ENCODE peak calls at places on chromosome 21, in seven cellular contexts. Z is K562, Q is IMR-90, N is GM12878, W is SK-N-SH, P is H1, X is HepG2. T is an unnamed sample.

GRCh38 chr21:15754640-15755039 is 24.9 kb downstream of the USP25 start:
- DNase-seq in Z (no peak), Q (peak; percentile 66), N (no peak), W (no peak), P (no peak), X (peak; percentile 73), T (no peak)

GRCh38 chr21:28375708-28376385 is 616.8 kb downstream of the LTN1 start:
- DNase-seq in Z (no peak), Q (peak; percentile 77), N (no peak), W (no peak), P (no peak), X (no peak), T (no peak)

GRCh38 chr21:31693222-31693621 is 33.7 kb downstream of the SOD1 start:
- DNase-seq in Z (no peak), Q (no peak), N (no peak), W (no peak), P (no peak), X (no peak), T (no peak)

GRCh38 chr21:27476696-27477095 is 509.8 kb upstream of the ADAMTS5 start:
- DNase-seq in Z (no peak), Q (peak; percentile 62), N (no peak), W (peak; percentile 23), P (no peak), X (no peak), T (no peak)

GRCh38 chr21:37208056-37208705 is 59.0 kb downstream of the VPS26C start:
- DNase-seq in Z (peak; percentile 36), Q (no peak), N (peak; percentile 68), W (peak; percentile 56), P (no peak), X (peak; percentile 13), T (no peak)

GRCh38 chr21:16517380-16517779 is 787.6 kb downstream of the USP25 start:
- DNase-seq in Z (no peak), Q (peak; percentile 8), N (no peak), W (no peak), P (no peak), X (no peak), T (no peak)

GRCh38 chr21:27101533-27101932 is 134.6 kb upstream of the ADAMTS5 start:
- DNase-seq in Z (no peak), Q (no peak), N (no peak), W (no peak), P (no peak), X (no peak), T (no peak)

GRCh38 chr21:23887709-23888303 is 1719.5 kb downstream of the MRPL39 start:
- DNase-seq in Z (no peak), Q (no peak), N (no peak), W (no peak), P (no peak), X (no peak), T (no peak)

GRCh38 chr21:15730484-15731242 is 881 bp downstream of the USP25 start:
- DNase-seq in Z (peak; percentile 33), Q (no peak), N (no peak), W (no peak), P (no peak), X (no peak), T (no peak)

GRCh38 chr21:26099610-26100219 is 70.9 kb downstream of the APP start:
- DNase-seq in Z (no peak), Q (peak; percentile 70), N (no peak), W (no peak), P (no peak), X (no peak), T (no peak)

GRCh38 chr21:33059319-33059894 is 10.5 kb upstream of the OLIG1 start:
- DNase-seq in Z (no peak), Q (no peak), N (no peak), W (no peak), P (no peak), X (peak; percentile 11), T (no peak)

GRCh38 chr21:31326478-31327247 is 17.4 kb downstream of the TIAM1 start:
- DNase-seq in Z (no peak), Q (no peak), N (peak; percentile 95), W (no peak), P (no peak), X (no peak), T (no peak)

GRCh38 chr21:33801424-33802405 is 113.9 kb downstream of the ATP5PO start:
- DNase-seq in Z (no peak), Q (peak; percentile 80), N (no peak), W (no peak), P (no peak), X (peak; percentile 1), T (peak; percentile 14)

DNA sequence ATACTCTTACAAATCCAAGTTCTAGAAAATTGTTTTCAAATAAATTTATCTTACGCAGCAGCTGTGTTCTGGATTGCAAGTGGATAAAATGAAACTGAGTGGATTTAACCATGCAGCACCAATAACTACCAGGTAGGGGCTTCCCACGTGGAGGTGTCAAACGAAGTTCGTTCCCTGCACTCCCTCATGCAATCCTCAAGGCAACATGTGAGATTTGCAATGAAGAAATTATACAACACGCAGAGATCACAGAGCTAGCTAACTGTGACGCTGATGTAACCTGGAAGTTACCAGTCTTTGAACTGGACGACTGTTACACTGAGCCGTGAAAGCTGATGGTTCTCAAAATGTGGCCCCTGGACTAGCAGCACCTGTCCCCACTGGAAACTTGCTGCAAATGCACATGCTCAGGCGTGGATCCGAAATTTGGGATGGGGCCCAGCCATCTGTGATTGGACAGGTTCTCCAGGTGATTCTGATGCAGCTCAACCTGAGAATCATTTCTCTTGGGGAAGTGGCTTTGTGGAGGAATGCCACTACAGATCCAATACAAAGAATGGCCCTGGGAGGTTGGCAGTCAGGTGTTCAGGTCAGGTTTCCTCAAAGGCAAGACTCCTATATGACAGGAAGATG is 36.3 kb downstream of the RSPH1 start:
- DNase-seq in Z (no peak), Q (no peak), N (no peak), W (no peak), P (no peak), X (no peak), T (no peak)
- H3K4me1 ChIP-seq in Z (peaks cover 7% of the 10 kb centered on the region), Q (no peaks in the 10 kb centered on the region), N (peaks cover 43% of the 10 kb centered on the region), W (peaks cover 7% of the 10 kb centered on the region), P (peaks cover 11% of the 10 kb centered on the region), X (no peaks in the 10 kb centered on the region), T (no peaks in the 10 kb centered on the region)

GRCh38 chr21:44455524-44456206 is 355 bp downstream of the LRRC3 start:
- DNase-seq in Z (peak; percentile 24), Q (no peak), N (no peak), W (peak; percentile 82), P (peak; percentile 69), X (no peak), T (peak; percentile 41)
- TF ChIP-seq CTCF in Z (no peak), Q (no peak), N (peak; percentile 9), W (peak; percentile 45), P (peak; percentile 11), X (peak; percentile 74), T (peak; percentile 51)

GRCh38 chr21:34900376-34900775 is 148.7 kb downstream of the RUNX1 start:
- DNase-seq in Z (no peak), Q (no peak), N (no peak), W (no peak), P (no peak), X (no peak), T (no peak)

GRCh38 chr21:34906401-34906800 is 142.7 kb downstream of the RUNX1 start:
- DNase-seq in Z (no peak), Q (no peak), N (no peak), W (no peak), P (no peak), X (no peak), T (no peak)

GRCh38 chr21:34907783-34908423 is 141.2 kb downstream of the RUNX1 start:
- DNase-seq in Z (no peak), Q (no peak), N (no peak), W (no peak), P (no peak), X (no peak), T (no peak)

GRCh38 chr21:34908424-34909055 is 140.6 kb downstream of the RUNX1 start:
- DNase-seq in Z (peak; percentile 93), Q (no peak), N (no peak), W (no peak), P (no peak), X (peak; percentile 90), T (peak; percentile 48)

GRCh38 chr21:34904526-34905298 is 144.4 kb downstream of the RUNX1 start:
- DNase-seq in Z (no peak), Q (no peak), N (no peak), W (no peak), P (no peak), X (no peak), T (no peak)
- TF ChIP-seq USF2 in Z (no peak), Q (no peak), N (no peak), W (no peak), P (no peak), X (no peak), T (no peak)

DNA sequence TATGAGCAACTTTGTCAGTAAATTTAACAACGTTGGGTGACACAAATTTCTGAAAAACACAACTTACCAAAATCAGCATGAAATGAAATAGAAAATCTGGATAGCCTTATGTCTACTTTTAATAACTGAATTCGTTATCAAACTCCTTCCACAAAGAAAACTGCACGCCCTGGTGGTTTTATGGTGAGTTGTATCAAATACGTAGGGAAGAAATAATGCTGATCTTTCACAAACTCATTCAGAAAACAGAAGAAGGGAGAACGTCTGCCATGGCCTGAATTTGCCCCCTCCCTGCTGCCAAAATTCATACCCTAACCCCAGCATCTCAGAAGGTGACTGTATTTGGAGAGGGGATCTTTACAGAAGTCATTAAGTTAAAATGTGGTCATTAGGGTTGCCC is 50.0 kb upstream of the COL18A1 start:
- DNase-seq in Z (no peak), Q (no peak), N (no peak), W (no peak), P (no peak), X (no peak), T (no peak)
- H3K4me1 ChIP-seq in Z (peaks cover 55% of the 10 kb centered on the region), Q (peaks cover 4% of the 10 kb centered on the region), N (no peaks in the 10 kb centered on the region), W (peaks cover 37% of the 10 kb centered on the region), P (peaks cover 8% of the 10 kb centered on the region), X (peaks cover 66% of the 10 kb centered on the region), T (no peaks in the 10 kb centered on the region)

DNA sequence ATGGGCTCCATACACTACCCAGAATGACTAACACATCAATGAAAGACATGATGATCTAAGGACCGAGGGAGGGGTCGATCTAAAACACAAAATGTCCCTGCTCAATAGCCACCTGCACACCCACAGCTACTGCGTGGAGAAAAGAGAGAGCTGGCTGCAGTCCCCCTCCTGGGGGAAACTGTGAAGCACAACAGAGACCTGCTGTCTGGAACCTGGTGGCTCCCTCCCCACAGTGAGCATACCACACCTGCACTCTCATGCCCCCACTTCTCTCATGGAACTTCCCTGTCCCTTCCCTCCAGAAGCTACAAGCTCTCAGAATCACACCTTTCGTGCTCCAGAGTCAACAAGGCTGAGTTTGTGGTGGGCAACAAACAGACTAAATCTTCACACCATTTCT is 130.1 kb upstream of the ERG start:
- DNase-seq in Z (no peak), Q (no peak), N (no peak), W (no peak), P (no peak), X (peak; percentile 2), T (no peak)
- TF ChIP-seq CTCF in Z (no peak), Q (no peak), N (no peak), W (no peak), P (peak; percentile 46), X (no peak), T (no peak)